ENCODE peak calls at places on chromosomes 13 and 19, in seven cellular contexts. One of them, this sample, is unnamed.

GRCh38 chr13:113411216-113412023 is 41.9 kb downstream of the ADPRHL1 start:
- DNase-seq in DND-41: no peak
- DNase-seq in skeletal muscle cell: peak
- DNase-seq in fibroblast of pulmonary artery: peak
- DNase-seq in heart right ventricle: peak
- DNase-seq in neural progenitor cell: peak
- DNase-seq in GM23338: no peak
- DNase-seq in this sample: no peak

GRCh38 chr13:75129331-75129730 is 352.6 kb downstream of the TBC1D4 start:
- DNase-seq in DND-41: no peak
- DNase-seq in skeletal muscle cell: peak
- DNase-seq in fibroblast of pulmonary artery: no peak
- DNase-seq in heart right ventricle: no peak
- DNase-seq in neural progenitor cell: no peak
- DNase-seq in GM23338: no peak
- DNase-seq in this sample: no peak

GRCh38 chr19:29485293-29485692 is 40.5 kb upstream of the VSTM2B start:
- DNase-seq in DND-41: no peak
- DNase-seq in skeletal muscle cell: no peak
- DNase-seq in fibroblast of pulmonary artery: no peak
- DNase-seq in heart right ventricle: no peak
- DNase-seq in neural progenitor cell: no peak
- DNase-seq in GM23338: no peak
- DNase-seq in this sample: no peak

GRCh38 chr19:40594657-40595077 is 6.5 kb upstream of the LTBP4 start:
- DNase-seq in DND-41: no peak
- DNase-seq in skeletal muscle cell: no peak
- DNase-seq in fibroblast of pulmonary artery: no peak
- DNase-seq in heart right ventricle: no peak
- DNase-seq in neural progenitor cell: no peak
- DNase-seq in GM23338: no peak
- DNase-seq in this sample: no peak

GRCh38 chr13:40206241-40207109 is 460.0 kb downstream of the FOXO1 start:
- DNase-seq in DND-41: no peak
- DNase-seq in skeletal muscle cell: no peak
- DNase-seq in fibroblast of pulmonary artery: peak
- DNase-seq in heart right ventricle: no peak
- DNase-seq in neural progenitor cell: no peak
- DNase-seq in GM23338: no peak
- DNase-seq in this sample: no peak

GRCh38 chr13:54574791-54575190 is 1546.2 kb downstream of the OLFM4 start:
- DNase-seq in DND-41: no peak
- DNase-seq in skeletal muscle cell: no peak
- DNase-seq in fibroblast of pulmonary artery: no peak
- DNase-seq in heart right ventricle: no peak
- DNase-seq in neural progenitor cell: no peak
- DNase-seq in GM23338: no peak
- DNase-seq in this sample: no peak

GRCh38 chr19:21947775-21948174 is 63.0 kb downstream of the ZNF208 start:
- DNase-seq in DND-41: peak
- DNase-seq in skeletal muscle cell: no peak
- DNase-seq in fibroblast of pulmonary artery: peak
- DNase-seq in heart right ventricle: no peak
- DNase-seq in neural progenitor cell: no peak
- DNase-seq in GM23338: peak
- DNase-seq in this sample: peak

GRCh38 chr19:1079566-1080111 is 12.7 kb downstream of the ARHGAP45 start:
- DNase-seq in DND-41: no peak
- DNase-seq in skeletal muscle cell: no peak
- DNase-seq in fibroblast of pulmonary artery: no peak
- DNase-seq in heart right ventricle: no peak
- DNase-seq in neural progenitor cell: no peak
- DNase-seq in GM23338: peak
- DNase-seq in this sample: no peak

GRCh38 chr19:8423821-8424223 is 10.7 kb downstream of the MARCHF2 start:
- DNase-seq in DND-41: no peak
- DNase-seq in skeletal muscle cell: peak
- DNase-seq in fibroblast of pulmonary artery: peak
- DNase-seq in heart right ventricle: peak
- DNase-seq in neural progenitor cell: no peak
- DNase-seq in GM23338: peak
- DNase-seq in this sample: no peak

GRCh38 chr13:51806571-51806970 is 2.6 kb upstream of the DHRS12 start:
- DNase-seq in DND-41: no peak
- DNase-seq in skeletal muscle cell: no peak
- DNase-seq in fibroblast of pulmonary artery: peak
- DNase-seq in heart right ventricle: peak
- DNase-seq in neural progenitor cell: no peak
- DNase-seq in GM23338: no peak
- DNase-seq in this sample: no peak
- H3K4me3 ChIP-seq in DND-41: no peak
- H3K4me3 ChIP-seq in skeletal muscle cell: no peak
- H3K4me3 ChIP-seq in fibroblast of pulmonary artery: no peak
- H3K4me3 ChIP-seq in heart right ventricle: no peak
- H3K4me3 ChIP-seq in neural progenitor cell: no peak
- H3K4me3 ChIP-seq in GM23338: no peak
- H3K4me3 ChIP-seq in this sample: no peak

GRCh38 chr13:98999635-98999952 is 21.7 kb upstream of the DOCK9 start:
- DNase-seq in DND-41: no peak
- DNase-seq in skeletal muscle cell: no peak
- DNase-seq in fibroblast of pulmonary artery: peak
- DNase-seq in heart right ventricle: no peak
- DNase-seq in neural progenitor cell: no peak
- DNase-seq in GM23338: no peak
- DNase-seq in this sample: no peak
- H3K4me3 ChIP-seq in DND-41: no peak
- H3K4me3 ChIP-seq in skeletal muscle cell: no peak
- H3K4me3 ChIP-seq in fibroblast of pulmonary artery: no peak
- H3K4me3 ChIP-seq in heart right ventricle: no peak
- H3K4me3 ChIP-seq in neural progenitor cell: no peak
- H3K4me3 ChIP-seq in GM23338: no peak
- H3K4me3 ChIP-seq in this sample: no peak

DNA sequence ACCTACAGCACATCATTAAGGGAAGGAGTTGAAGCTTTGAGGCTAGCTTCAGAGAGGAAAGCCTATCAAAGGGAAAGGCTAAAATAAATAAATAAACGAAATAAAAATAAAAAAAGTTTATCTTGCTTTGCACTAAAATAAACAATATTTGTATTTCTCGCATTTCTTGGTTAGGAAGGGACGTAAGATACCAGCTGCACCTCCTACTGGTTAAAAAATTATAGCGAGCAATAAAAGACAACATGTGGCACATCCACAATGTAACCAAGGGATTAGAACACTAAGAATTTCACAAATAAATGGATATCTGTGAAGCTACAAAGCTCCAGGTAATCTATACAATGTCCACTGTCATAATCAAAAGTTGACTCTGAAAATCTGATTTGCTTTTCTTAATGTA is 194.5 kb downstream of the DACH1 start:
- DNase-seq in DND-41: no peak
- DNase-seq in skeletal muscle cell: no peak
- DNase-seq in fibroblast of pulmonary artery: peak
- DNase-seq in heart right ventricle: no peak
- DNase-seq in neural progenitor cell: no peak
- DNase-seq in GM23338: peak
- DNase-seq in this sample: no peak
- H3K4me3 ChIP-seq in DND-41: no peak
- H3K4me3 ChIP-seq in skeletal muscle cell: no peak
- H3K4me3 ChIP-seq in fibroblast of pulmonary artery: no peak
- H3K4me3 ChIP-seq in heart right ventricle: no peak
- H3K4me3 ChIP-seq in neural progenitor cell: no peak
- H3K4me3 ChIP-seq in GM23338: no peak
- H3K4me3 ChIP-seq in this sample: no peak

DNA sequence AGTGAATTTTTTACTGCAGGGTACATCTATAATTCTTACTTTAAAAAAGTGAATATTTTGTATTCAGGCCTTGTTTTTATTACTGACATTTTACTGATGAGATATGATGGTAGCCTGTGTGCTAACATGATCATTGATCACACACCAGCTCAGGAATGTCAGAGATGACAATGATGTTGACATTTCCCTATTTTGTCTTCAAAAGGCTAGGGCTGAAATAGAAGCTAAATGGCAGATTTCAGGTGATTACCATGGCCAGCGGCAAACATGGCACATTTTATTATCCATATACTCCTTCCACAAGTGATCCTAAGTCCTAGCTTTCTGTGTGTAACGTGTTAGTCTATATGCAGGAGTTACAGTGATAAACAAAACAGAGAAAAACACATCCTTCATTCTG is 544.3 kb upstream of the MIR17HG start:
- DNase-seq in DND-41: no peak
- DNase-seq in skeletal muscle cell: no peak
- DNase-seq in fibroblast of pulmonary artery: no peak
- DNase-seq in heart right ventricle: no peak
- DNase-seq in neural progenitor cell: no peak
- DNase-seq in GM23338: no peak
- DNase-seq in this sample: no peak
- H3K4me3 ChIP-seq in DND-41: no peak
- H3K4me3 ChIP-seq in skeletal muscle cell: no peak
- H3K4me3 ChIP-seq in fibroblast of pulmonary artery: no peak
- H3K4me3 ChIP-seq in heart right ventricle: no peak
- H3K4me3 ChIP-seq in neural progenitor cell: no peak
- H3K4me3 ChIP-seq in GM23338: no peak
- H3K4me3 ChIP-seq in this sample: no peak

GRCh38 chr13:111510502-111511218 is 190.2 kb downstream of the TEX29 start:
- DNase-seq in DND-41: no peak
- DNase-seq in skeletal muscle cell: no peak
- DNase-seq in fibroblast of pulmonary artery: no peak
- DNase-seq in heart right ventricle: no peak
- DNase-seq in neural progenitor cell: no peak
- DNase-seq in GM23338: no peak
- DNase-seq in this sample: no peak
- H3K4me3 ChIP-seq in DND-41: no peak
- H3K4me3 ChIP-seq in skeletal muscle cell: no peak
- H3K4me3 ChIP-seq in fibroblast of pulmonary artery: no peak
- H3K4me3 ChIP-seq in heart right ventricle: no peak
- H3K4me3 ChIP-seq in neural progenitor cell: no peak
- H3K4me3 ChIP-seq in GM23338: no peak
- H3K4me3 ChIP-seq in this sample: no peak

GRCh38 chr19:50475736-50476223 is 527 bp upstream of the EMC10 start:
- DNase-seq in DND-41: no peak
- DNase-seq in skeletal muscle cell: no peak
- DNase-seq in fibroblast of pulmonary artery: no peak
- DNase-seq in heart right ventricle: no peak
- DNase-seq in neural progenitor cell: no peak
- DNase-seq in GM23338: no peak
- DNase-seq in this sample: no peak
- H3K4me3 ChIP-seq in DND-41: peak
- H3K4me3 ChIP-seq in skeletal muscle cell: peak
- H3K4me3 ChIP-seq in fibroblast of pulmonary artery: peak
- H3K4me3 ChIP-seq in heart right ventricle: peak
- H3K4me3 ChIP-seq in neural progenitor cell: peak
- H3K4me3 ChIP-seq in GM23338: peak
- H3K4me3 ChIP-seq in this sample: no peak

GRCh38 chr19:48644839-48645651 is 942 bp downstream of the CA11 start:
- DNase-seq in DND-41: peak
- DNase-seq in skeletal muscle cell: no peak
- DNase-seq in fibroblast of pulmonary artery: peak
- DNase-seq in heart right ventricle: peak
- DNase-seq in neural progenitor cell: peak
- DNase-seq in GM23338: peak
- DNase-seq in this sample: peak
- H3K4me3 ChIP-seq in DND-41: peak
- H3K4me3 ChIP-seq in skeletal muscle cell: peak
- H3K4me3 ChIP-seq in fibroblast of pulmonary artery: peak
- H3K4me3 ChIP-seq in heart right ventricle: peak
- H3K4me3 ChIP-seq in neural progenitor cell: peak
- H3K4me3 ChIP-seq in GM23338: peak
- H3K4me3 ChIP-seq in this sample: peak

This sample was measured in Jurkat, Clone E6-1.